ENCODE peak calls at places on chromosome 16, in eight cellular contexts. One of them, this sample, is unnamed. For H3K4me1, the result is how much of the 10 kb centered on the place peaks cover.

GRCh38 chr16:2954647-2955381 is 9.3 kb upstream of the KREMEN2 start:
- DNase-seq in IMR-90: no peak
- DNase-seq in CD8-positive, alpha-beta T cell: no peak
- DNase-seq in effector memory CD4-positive, alpha-beta T cell: no peak
- DNase-seq in left ventricle myocardium inferior: no peak
- DNase-seq in HCT116: no peak
- DNase-seq in A549: no peak
- DNase-seq in breast epithelium: no peak
- DNase-seq in this sample: no peak

GRCh38 chr16:68298907-68299515 is 11.7 kb downstream of the SLC7A6OS start:
- DNase-seq in effector memory CD4-positive, alpha-beta T cell: no peak
- DNase-seq in left ventricle myocardium inferior: peak
- DNase-seq in IMR-90: peak
- DNase-seq in HCT116: no peak
- DNase-seq in A549: no peak
- DNase-seq in breast epithelium: no peak
- DNase-seq in CD8-positive, alpha-beta T cell: no peak
- DNase-seq in this sample: no peak

GRCh38 chr16:27174007-27174406 is 29.3 kb upstream of the KDM8 start:
- DNase-seq in effector memory CD4-positive, alpha-beta T cell: peak
- DNase-seq in HCT116: no peak
- DNase-seq in CD8-positive, alpha-beta T cell: peak
- DNase-seq in IMR-90: no peak
- DNase-seq in A549: no peak
- DNase-seq in breast epithelium: no peak
- DNase-seq in left ventricle myocardium inferior: no peak
- DNase-seq in this sample: no peak

GRCh38 chr16:23516366-23517137 is 6.3 kb upstream of the GGA2 start:
- DNase-seq in IMR-90: no peak
- DNase-seq in A549: no peak
- DNase-seq in CD8-positive, alpha-beta T cell: no peak
- DNase-seq in HCT116: no peak
- DNase-seq in breast epithelium: no peak
- DNase-seq in effector memory CD4-positive, alpha-beta T cell: no peak
- DNase-seq in left ventricle myocardium inferior: no peak
- DNase-seq in this sample: peak

GRCh38 chr16:50562657-50563056 is 14.5 kb downstream of the NKD1 start:
- DNase-seq in breast epithelium: no peak
- DNase-seq in CD8-positive, alpha-beta T cell: no peak
- DNase-seq in IMR-90: no peak
- DNase-seq in effector memory CD4-positive, alpha-beta T cell: no peak
- DNase-seq in HCT116: no peak
- DNase-seq in left ventricle myocardium inferior: no peak
- DNase-seq in A549: no peak
- DNase-seq in this sample: no peak

GRCh38 chr16:21159281-21159951 is 942 bp downstream of the LDAF1 start:
- DNase-seq in CD8-positive, alpha-beta T cell: no peak
- DNase-seq in effector memory CD4-positive, alpha-beta T cell: no peak
- DNase-seq in A549: no peak
- DNase-seq in breast epithelium: peak
- DNase-seq in HCT116: no peak
- DNase-seq in IMR-90: no peak
- DNase-seq in left ventricle myocardium inferior: peak
- DNase-seq in this sample: peak

GRCh38 chr16:23435500-23435899 is 17.5 kb downstream of the COG7 start:
- DNase-seq in IMR-90: peak
- DNase-seq in breast epithelium: no peak
- DNase-seq in CD8-positive, alpha-beta T cell: peak
- DNase-seq in effector memory CD4-positive, alpha-beta T cell: peak
- DNase-seq in left ventricle myocardium inferior: peak
- DNase-seq in A549: peak
- DNase-seq in HCT116: peak
- DNase-seq in this sample: no peak

GRCh38 chr16:74521691-74522090 is 85.2 kb downstream of the GLG1 start:
- DNase-seq in HCT116: no peak
- DNase-seq in IMR-90: peak
- DNase-seq in A549: no peak
- DNase-seq in breast epithelium: no peak
- DNase-seq in effector memory CD4-positive, alpha-beta T cell: no peak
- DNase-seq in CD8-positive, alpha-beta T cell: no peak
- DNase-seq in left ventricle myocardium inferior: no peak
- DNase-seq in this sample: no peak

GRCh38 chr16:81688182-81688581 is 90.9 kb upstream of the PLCG2 start:
- DNase-seq in CD8-positive, alpha-beta T cell: no peak
- DNase-seq in HCT116: no peak
- DNase-seq in left ventricle myocardium inferior: no peak
- DNase-seq in effector memory CD4-positive, alpha-beta T cell: no peak
- DNase-seq in A549: no peak
- DNase-seq in breast epithelium: no peak
- DNase-seq in IMR-90: peak
- DNase-seq in this sample: no peak

GRCh38 chr16:54077412-54077821 is 209.2 kb downstream of the IRX3 start:
- DNase-seq in A549: peak
- DNase-seq in IMR-90: peak
- DNase-seq in CD8-positive, alpha-beta T cell: no peak
- DNase-seq in effector memory CD4-positive, alpha-beta T cell: no peak
- DNase-seq in breast epithelium: no peak
- DNase-seq in left ventricle myocardium inferior: no peak
- DNase-seq in HCT116: no peak
- DNase-seq in this sample: no peak

GRCh38 chr16:47657977-47658376 is 196.8 kb downstream of the PHKB start:
- DNase-seq in effector memory CD4-positive, alpha-beta T cell: no peak
- DNase-seq in CD8-positive, alpha-beta T cell: no peak
- DNase-seq in left ventricle myocardium inferior: no peak
- DNase-seq in HCT116: no peak
- DNase-seq in IMR-90: no peak
- DNase-seq in breast epithelium: no peak
- DNase-seq in A549: no peak
- DNase-seq in this sample: no peak

GRCh38 chr16:82892327-82892726 is 265.6 kb downstream of the CDH13 start:
- DNase-seq in breast epithelium: no peak
- DNase-seq in A549: no peak
- DNase-seq in left ventricle myocardium inferior: no peak
- DNase-seq in CD8-positive, alpha-beta T cell: no peak
- DNase-seq in effector memory CD4-positive, alpha-beta T cell: no peak
- DNase-seq in HCT116: no peak
- DNase-seq in IMR-90: no peak
- DNase-seq in this sample: no peak

GRCh38 chr16:10976663-10977062 is 32.3 kb downstream of the CLEC16A start:
- DNase-seq in breast epithelium: no peak
- DNase-seq in HCT116: no peak
- DNase-seq in effector memory CD4-positive, alpha-beta T cell: no peak
- DNase-seq in left ventricle myocardium inferior: no peak
- DNase-seq in IMR-90: no peak
- DNase-seq in CD8-positive, alpha-beta T cell: no peak
- DNase-seq in A549: no peak
- DNase-seq in this sample: no peak

GRCh38 chr16:51577621-51578303 is 426.7 kb upstream of the SALL1 start:
- DNase-seq in HCT116: no peak
- DNase-seq in effector memory CD4-positive, alpha-beta T cell: no peak
- DNase-seq in A549: peak
- DNase-seq in breast epithelium: no peak
- DNase-seq in IMR-90: peak
- DNase-seq in CD8-positive, alpha-beta T cell: no peak
- DNase-seq in left ventricle myocardium inferior: no peak
- DNase-seq in this sample: no peak

GRCh38 chr16:425740-426114 is 278 bp downstream of the RAB11FIP3 start:
- DNase-seq in CD8-positive, alpha-beta T cell: no peak
- DNase-seq in IMR-90: no peak
- DNase-seq in effector memory CD4-positive, alpha-beta T cell: peak
- DNase-seq in breast epithelium: no peak
- DNase-seq in left ventricle myocardium inferior: no peak
- DNase-seq in HCT116: no peak
- DNase-seq in A549: no peak
- DNase-seq in this sample: no peak

GRCh38 chr16:23131841-23132576 is 17.2 kb downstream of the USP31 start:
- DNase-seq in IMR-90: no peak
- DNase-seq in A549: no peak
- DNase-seq in HCT116: no peak
- DNase-seq in breast epithelium: no peak
- DNase-seq in effector memory CD4-positive, alpha-beta T cell: no peak
- DNase-seq in left ventricle myocardium inferior: no peak
- DNase-seq in CD8-positive, alpha-beta T cell: no peak
- DNase-seq in this sample: no peak

DNA sequence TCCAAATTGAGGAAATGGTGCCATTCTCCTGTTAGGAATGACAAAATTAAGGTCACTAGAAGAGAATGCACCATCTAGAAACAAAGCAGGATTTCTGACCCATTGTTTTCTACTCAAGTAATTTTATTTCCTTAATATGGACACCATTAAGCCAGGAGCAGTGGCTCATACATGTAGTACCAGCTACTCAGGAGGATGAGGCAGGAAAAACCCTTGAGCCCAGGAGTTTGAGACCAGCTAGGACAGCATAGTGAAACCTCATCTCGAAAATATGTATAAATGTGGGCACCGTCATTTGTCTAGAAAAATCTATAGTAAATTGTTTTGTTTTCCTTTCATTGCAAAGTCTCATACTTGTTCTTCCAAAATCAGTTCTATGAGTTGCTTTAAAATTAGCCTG is 9.1 kb upstream of the AP1G1 start:
- DNase-seq in CD8-positive, alpha-beta T cell: no peak
- DNase-seq in effector memory CD4-positive, alpha-beta T cell: no peak
- DNase-seq in HCT116: no peak
- DNase-seq in A549: no peak
- DNase-seq in IMR-90: peak
- DNase-seq in breast epithelium: no peak
- DNase-seq in left ventricle myocardium inferior: no peak
- DNase-seq in this sample: no peak
- H3K4me3 ChIP-seq in CD8-positive, alpha-beta T cell: no peak
- H3K4me3 ChIP-seq in effector memory CD4-positive, alpha-beta T cell: peak
- H3K4me3 ChIP-seq in HCT116: no peak
- H3K4me3 ChIP-seq in A549: no peak
- H3K4me3 ChIP-seq in IMR-90: no peak
- H3K4me3 ChIP-seq in breast epithelium: peak
- H3K4me3 ChIP-seq in left ventricle myocardium inferior: peak
- H3K4me3 ChIP-seq in this sample: no peak

DNA sequence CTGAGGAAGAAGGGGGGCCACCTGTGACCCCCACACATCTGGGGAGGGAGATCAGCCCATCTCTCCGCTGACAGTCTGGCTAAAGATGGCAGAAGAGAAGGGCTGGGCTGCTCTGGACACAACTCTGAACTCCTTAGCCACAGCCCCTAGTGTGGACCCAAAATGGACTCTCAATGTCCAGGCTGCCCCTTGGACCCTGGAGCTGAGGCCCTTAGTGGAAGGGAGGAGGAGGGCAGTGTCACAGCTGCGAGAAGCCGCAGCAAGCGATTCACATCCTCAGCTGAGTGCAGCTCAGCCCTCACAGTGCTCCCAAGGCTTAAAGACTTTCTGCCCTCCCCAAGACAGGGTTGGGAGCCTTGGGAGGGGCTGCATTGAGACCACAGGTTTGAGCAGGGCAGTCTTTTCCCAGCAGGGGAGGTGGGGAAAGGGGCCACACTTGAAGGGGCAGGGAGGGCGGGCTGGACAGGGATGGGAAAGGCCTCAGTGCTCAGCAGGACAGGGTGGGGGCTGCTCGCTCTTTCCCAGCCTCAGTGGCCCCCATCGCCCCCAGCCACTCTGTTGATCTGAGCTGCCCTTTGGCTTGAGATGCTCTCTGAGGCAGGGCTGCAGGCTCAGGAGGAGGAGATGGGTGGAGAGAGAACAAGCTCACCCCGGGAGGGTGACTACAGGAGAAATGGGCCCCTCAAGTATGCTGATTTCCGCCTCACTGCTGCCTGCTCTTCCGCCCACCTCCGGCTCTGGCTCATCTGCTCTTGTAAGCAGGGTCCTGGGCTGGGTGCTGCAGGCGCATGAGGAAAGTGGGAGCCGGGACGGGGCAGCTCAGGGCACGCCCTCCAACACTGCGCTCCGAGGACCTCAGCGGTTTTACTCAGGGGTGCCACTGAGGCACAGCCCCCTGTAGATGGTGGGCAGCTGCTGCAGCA is 50.9 kb upstream of the MTSS2 start:
- DNase-seq in A549: no peak
- DNase-seq in CD8-positive, alpha-beta T cell: peak
- DNase-seq in breast epithelium: no peak
- DNase-seq in left ventricle myocardium inferior: no peak
- DNase-seq in IMR-90: peak
- DNase-seq in HCT116: no peak
- DNase-seq in effector memory CD4-positive, alpha-beta T cell: no peak
- DNase-seq in this sample: no peak
- H3K4me1 ChIP-seq in A549: under half
- H3K4me1 ChIP-seq in CD8-positive, alpha-beta T cell: half or more
- H3K4me1 ChIP-seq in breast epithelium: under half
- H3K4me1 ChIP-seq in left ventricle myocardium inferior: half or more
- H3K4me1 ChIP-seq in IMR-90: half or more
- H3K4me1 ChIP-seq in HCT116: under half
- H3K4me1 ChIP-seq in effector memory CD4-positive, alpha-beta T cell: under half
- H3K4me1 ChIP-seq in this sample: under half

DNA sequence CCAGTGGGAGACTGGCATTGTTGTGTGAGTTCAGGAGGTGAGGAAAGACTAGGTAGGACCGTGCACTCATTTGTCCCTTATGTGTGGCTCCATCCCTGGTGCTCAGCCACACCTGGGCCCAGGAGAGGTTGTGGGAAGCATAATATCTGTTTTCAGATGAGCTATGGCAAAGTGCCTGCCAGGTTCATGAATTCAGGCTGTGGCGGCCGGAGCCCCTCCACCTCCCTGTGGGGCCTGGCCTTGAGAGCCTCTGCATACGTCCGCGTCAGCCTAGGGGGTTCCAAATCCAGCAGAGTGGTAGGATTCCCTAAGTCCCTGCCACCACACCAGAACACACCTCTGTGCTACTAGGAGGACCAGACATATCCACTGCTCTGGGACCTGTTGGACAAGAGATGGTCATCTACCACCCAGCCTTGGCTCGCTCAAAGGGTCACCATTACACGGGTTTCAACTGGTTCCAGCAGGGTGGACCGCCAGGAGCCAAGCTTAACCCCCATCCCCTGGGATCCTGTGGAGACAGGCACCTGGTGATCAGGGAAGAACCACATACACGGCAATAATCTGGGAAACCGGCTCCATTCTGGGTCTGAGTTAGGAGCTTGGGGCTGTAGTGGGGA is 2.0 kb downstream of the B3GNT9 start:
- DNase-seq in HCT116: no peak
- DNase-seq in A549: no peak
- DNase-seq in IMR-90: no peak
- DNase-seq in effector memory CD4-positive, alpha-beta T cell: no peak
- DNase-seq in breast epithelium: no peak
- DNase-seq in CD8-positive, alpha-beta T cell: no peak
- DNase-seq in left ventricle myocardium inferior: no peak
- DNase-seq in this sample: peak
- H3K4me3 ChIP-seq in HCT116: no peak
- H3K4me3 ChIP-seq in A549: no peak
- H3K4me3 ChIP-seq in IMR-90: no peak
- H3K4me3 ChIP-seq in effector memory CD4-positive, alpha-beta T cell: no peak
- H3K4me3 ChIP-seq in breast epithelium: no peak
- H3K4me3 ChIP-seq in CD8-positive, alpha-beta T cell: no peak
- H3K4me3 ChIP-seq in left ventricle myocardium inferior: no peak
- H3K4me3 ChIP-seq in this sample: no peak

DNA sequence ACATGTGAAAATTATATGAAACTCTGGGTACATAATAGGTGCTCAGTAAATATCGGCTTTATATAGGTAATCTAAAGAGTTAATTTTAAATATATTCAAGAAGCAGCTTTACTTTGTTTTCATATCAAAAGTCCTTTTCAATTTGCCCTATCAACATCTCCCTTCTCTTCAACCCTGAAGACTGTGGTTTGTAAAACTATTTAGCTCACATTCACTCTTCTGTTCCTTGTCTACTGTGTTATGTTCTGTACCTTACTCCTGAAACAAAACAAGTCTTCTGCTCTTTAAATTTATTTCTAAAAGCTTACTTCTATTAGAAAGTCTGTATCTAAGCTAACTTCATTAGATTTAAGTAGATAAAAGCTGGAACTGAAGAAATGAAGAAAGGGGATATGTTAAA is 301.7 kb upstream of the PMFBP1 start:
- DNase-seq in left ventricle myocardium inferior: no peak
- DNase-seq in A549: no peak
- DNase-seq in breast epithelium: no peak
- DNase-seq in IMR-90: no peak
- DNase-seq in effector memory CD4-positive, alpha-beta T cell: no peak
- DNase-seq in CD8-positive, alpha-beta T cell: no peak
- DNase-seq in HCT116: no peak
- DNase-seq in this sample: no peak
- H3K4me1 ChIP-seq in left ventricle myocardium inferior: under half
- H3K4me1 ChIP-seq in A549: under half
- H3K4me1 ChIP-seq in breast epithelium: under half
- H3K4me1 ChIP-seq in IMR-90: under half
- H3K4me1 ChIP-seq in effector memory CD4-positive, alpha-beta T cell: under half
- H3K4me1 ChIP-seq in CD8-positive, alpha-beta T cell: under half
- H3K4me1 ChIP-seq in HCT116: under half
- H3K4me1 ChIP-seq in this sample: under half